ENCODE peak calls at places on chromosome 17, in seven cellular contexts. One of them, this sample, is unnamed.

GRCh38 chr17:64063766-64064224 is 43.4 kb upstream of the ICAM2 start:
- DNase-seq in small intestine: peak; percentile 78
- DNase-seq in GM23338: peak; percentile 86
- DNase-seq in AG04450: no peak
- DNase-seq in ovary: peak; percentile 42
- DNase-seq in mammary epithelial cell: no peak
- DNase-seq in RWPE1: no peak
- DNase-seq in this sample: peak; percentile 48

GRCh38 chr17:19284005-19284959 is 47.1 kb downstream of the EPN2 start:
- DNase-seq in small intestine: no peak
- DNase-seq in GM23338: no peak
- DNase-seq in AG04450: no peak
- DNase-seq in ovary: no peak
- DNase-seq in mammary epithelial cell: no peak
- DNase-seq in RWPE1: no peak
- DNase-seq in this sample: no peak

GRCh38 chr17:63542942-63543821 is 7.1 kb upstream of the DCAF7 start:
- DNase-seq in small intestine: peak; percentile 40
- DNase-seq in GM23338: peak; percentile 24
- DNase-seq in AG04450: no peak
- DNase-seq in ovary: no peak
- DNase-seq in mammary epithelial cell: no peak
- DNase-seq in RWPE1: no peak
- DNase-seq in this sample: no peak

GRCh38 chr17:72534265-72534664 is 413.4 kb downstream of the SOX9 start:
- DNase-seq in small intestine: no peak
- DNase-seq in GM23338: no peak
- DNase-seq in AG04450: no peak
- DNase-seq in ovary: no peak
- DNase-seq in mammary epithelial cell: no peak
- DNase-seq in RWPE1: no peak
- DNase-seq in this sample: no peak

GRCh38 chr17:12756786-12757185 is 32.5 kb upstream of the ARHGAP44 start:
- DNase-seq in small intestine: no peak
- DNase-seq in GM23338: no peak
- DNase-seq in AG04450: no peak
- DNase-seq in ovary: no peak
- DNase-seq in mammary epithelial cell: no peak
- DNase-seq in RWPE1: peak; percentile 12
- DNase-seq in this sample: no peak

GRCh38 chr17:17886253-17886652 is 49.5 kb upstream of the SREBF1 start:
- DNase-seq in small intestine: peak; percentile 59
- DNase-seq in GM23338: no peak
- DNase-seq in AG04450: no peak
- DNase-seq in ovary: no peak
- DNase-seq in mammary epithelial cell: no peak
- DNase-seq in RWPE1: no peak
- DNase-seq in this sample: no peak

GRCh38 chr17:2279707-2280106 is 23.9 kb downstream of the SMG6 start:
- DNase-seq in small intestine: no peak
- DNase-seq in GM23338: no peak
- DNase-seq in AG04450: no peak
- DNase-seq in ovary: no peak
- DNase-seq in mammary epithelial cell: no peak
- DNase-seq in RWPE1: no peak
- DNase-seq in this sample: no peak

GRCh38 chr17:38464723-38465419 is 36.6 kb downstream of the ARHGAP23 start:
- DNase-seq in small intestine: no peak
- DNase-seq in GM23338: peak; percentile 21
- DNase-seq in AG04450: peak; percentile 83
- DNase-seq in ovary: peak; percentile 95
- DNase-seq in mammary epithelial cell: peak; percentile 85
- DNase-seq in RWPE1: peak; percentile 88
- DNase-seq in this sample: peak; percentile 48

GRCh38 chr17:78415821-78416301 is 37.4 kb downstream of the PGS1 start:
- DNase-seq in small intestine: no peak
- DNase-seq in GM23338: no peak
- DNase-seq in AG04450: no peak
- DNase-seq in ovary: no peak
- DNase-seq in mammary epithelial cell: no peak
- DNase-seq in RWPE1: no peak
- DNase-seq in this sample: no peak

GRCh38 chr17:41322264-41322902 is 6.9 kb upstream of the KRTAP17-1 start:
- DNase-seq in small intestine: peak; percentile 54
- DNase-seq in GM23338: peak; percentile 67
- DNase-seq in AG04450: peak; percentile 42
- DNase-seq in ovary: no peak
- DNase-seq in mammary epithelial cell: peak; percentile 61
- DNase-seq in RWPE1: peak; percentile 40
- DNase-seq in this sample: peak; percentile 26

GRCh38 chr17:1762906-1763829 is 1.3 kb downstream of the SERPINF1 start:
- DNase-seq in small intestine: peak; percentile 57
- DNase-seq in GM23338: peak; percentile 34
- DNase-seq in AG04450: peak; percentile 43
- DNase-seq in ovary: peak; percentile 77
- DNase-seq in mammary epithelial cell: no peak
- DNase-seq in RWPE1: no peak
- DNase-seq in this sample: no peak

GRCh38 chr17:46935658-46936266 is 12.8 kb downstream of the GOSR2 start:
- DNase-seq in small intestine: peak; percentile 95
- DNase-seq in GM23338: no peak
- DNase-seq in AG04450: no peak
- DNase-seq in ovary: no peak
- DNase-seq in mammary epithelial cell: no peak
- DNase-seq in RWPE1: no peak
- DNase-seq in this sample: peak; percentile 22

GRCh38 chr17:78800132-78800931 is 18.3 kb upstream of the CYTH1 start:
- DNase-seq in small intestine: no peak
- DNase-seq in GM23338: no peak
- DNase-seq in AG04450: no peak
- DNase-seq in ovary: no peak
- DNase-seq in mammary epithelial cell: no peak
- DNase-seq in RWPE1: no peak
- DNase-seq in this sample: no peak

GRCh38 chr17:27541326-27542023 is 85.2 kb downstream of the KSR1 start:
- DNase-seq in small intestine: no peak
- DNase-seq in GM23338: no peak
- DNase-seq in AG04450: no peak
- DNase-seq in ovary: no peak
- DNase-seq in mammary epithelial cell: no peak
- DNase-seq in RWPE1: no peak
- DNase-seq in this sample: no peak
- H3K27ac ChIP-seq in small intestine: peak overlapping the region; percentile 81
- H3K27ac ChIP-seq in GM23338: no peak overlapping the region
- H3K27ac ChIP-seq in AG04450: peak overlapping the region; percentile 95
- H3K27ac ChIP-seq in ovary: no peak overlapping the region
- H3K27ac ChIP-seq in mammary epithelial cell: no peak overlapping the region
- H3K27ac ChIP-seq in RWPE1: peak overlapping the region; percentile 73
- H3K27ac ChIP-seq in this sample: no peak overlapping the region

GRCh38 chr17:6328279-6328678 is 106.6 kb downstream of the AIPL1 start:
- DNase-seq in small intestine: peak; percentile 8
- DNase-seq in GM23338: peak; percentile 53
- DNase-seq in AG04450: no peak
- DNase-seq in ovary: no peak
- DNase-seq in mammary epithelial cell: peak; percentile 11
- DNase-seq in RWPE1: peak; percentile 18
- DNase-seq in this sample: no peak

GRCh38 chr17:6327007-6327406 is 107.9 kb downstream of the AIPL1 start:
- DNase-seq in small intestine: no peak
- DNase-seq in GM23338: peak; percentile 63
- DNase-seq in AG04450: no peak
- DNase-seq in ovary: no peak
- DNase-seq in mammary epithelial cell: no peak
- DNase-seq in RWPE1: no peak
- DNase-seq in this sample: no peak

GRCh38 chr17:6323626-6324356 is 111.1 kb downstream of the AIPL1 start:
- DNase-seq in small intestine: no peak
- DNase-seq in GM23338: peak; percentile 47
- DNase-seq in AG04450: no peak
- DNase-seq in ovary: no peak
- DNase-seq in mammary epithelial cell: peak; percentile 8
- DNase-seq in RWPE1: peak; percentile 41
- DNase-seq in this sample: no peak

GRCh38 chr17:6326483-6326882 is 108.4 kb downstream of the AIPL1 start:
- DNase-seq in small intestine: no peak
- DNase-seq in GM23338: no peak
- DNase-seq in AG04450: no peak
- DNase-seq in ovary: no peak
- DNase-seq in mammary epithelial cell: no peak
- DNase-seq in RWPE1: no peak
- DNase-seq in this sample: no peak

DNA sequence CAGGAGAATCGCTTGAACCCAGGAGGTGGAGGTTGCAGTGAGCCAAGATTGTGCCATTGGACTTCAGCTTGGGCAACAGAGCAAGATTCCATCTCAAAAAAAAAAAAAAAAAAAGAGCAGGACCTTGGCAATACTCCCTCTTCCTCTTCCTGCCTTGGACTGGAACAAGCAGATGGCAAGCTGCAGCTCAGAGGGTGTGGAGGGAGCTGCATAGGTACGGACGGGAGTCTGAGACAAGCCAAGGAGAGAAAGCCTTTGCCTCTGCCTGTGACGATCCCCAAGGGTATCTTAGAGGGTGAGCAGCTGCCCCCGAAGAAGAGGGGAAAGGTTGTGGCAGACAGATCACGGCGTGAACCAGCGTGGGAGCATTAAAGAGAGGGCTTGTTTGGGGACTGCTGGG is 109.2 kb downstream of the AIPL1 start:
- DNase-seq in small intestine: no peak
- DNase-seq in GM23338: no peak
- DNase-seq in AG04450: no peak
- DNase-seq in ovary: no peak
- DNase-seq in mammary epithelial cell: no peak
- DNase-seq in RWPE1: no peak
- DNase-seq in this sample: no peak
- H3K27ac ChIP-seq in small intestine: no peak overlapping the region
- H3K27ac ChIP-seq in GM23338: no peak overlapping the region
- H3K27ac ChIP-seq in AG04450: no peak overlapping the region
- H3K27ac ChIP-seq in ovary: no peak overlapping the region
- H3K27ac ChIP-seq in mammary epithelial cell: no peak overlapping the region
- H3K27ac ChIP-seq in RWPE1: no peak overlapping the region
- H3K27ac ChIP-seq in this sample: no peak overlapping the region

DNA sequence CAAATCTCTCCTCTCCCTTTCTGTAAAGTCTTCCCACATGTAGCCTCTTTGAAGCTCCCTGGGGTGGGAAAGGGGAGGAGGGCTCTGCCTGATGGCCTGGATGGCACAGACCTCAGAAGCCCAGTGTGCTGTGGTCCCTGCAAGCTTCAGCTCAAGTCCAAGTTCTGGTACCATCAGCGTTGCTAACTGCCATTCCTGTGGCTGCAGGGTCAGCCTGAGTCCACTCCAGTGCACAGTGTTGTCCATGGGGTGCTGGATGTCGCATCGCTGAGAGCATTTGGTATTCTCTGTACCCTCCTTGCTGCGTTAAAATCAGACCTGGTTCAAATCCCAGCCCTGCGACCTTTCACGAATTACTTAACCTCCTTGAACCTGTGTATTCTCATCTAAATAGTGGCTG is 105.1 kb downstream of the RAB11FIP4 start:
- DNase-seq in small intestine: no peak
- DNase-seq in GM23338: no peak
- DNase-seq in AG04450: no peak
- DNase-seq in ovary: no peak
- DNase-seq in mammary epithelial cell: no peak
- DNase-seq in RWPE1: no peak
- DNase-seq in this sample: no peak
- H3K27ac ChIP-seq in small intestine: no peak overlapping the region
- H3K27ac ChIP-seq in GM23338: no peak overlapping the region
- H3K27ac ChIP-seq in AG04450: no peak overlapping the region
- H3K27ac ChIP-seq in ovary: no peak overlapping the region
- H3K27ac ChIP-seq in mammary epithelial cell: no peak overlapping the region
- H3K27ac ChIP-seq in RWPE1: no peak overlapping the region
- H3K27ac ChIP-seq in this sample: no peak overlapping the region

GRCh38 chr17:27455569-27455913 is 707 bp upstream of the KSR1 start:
- DNase-seq in small intestine: no peak
- DNase-seq in GM23338: no peak
- DNase-seq in AG04450: no peak
- DNase-seq in ovary: no peak
- DNase-seq in mammary epithelial cell: no peak
- DNase-seq in RWPE1: no peak
- DNase-seq in this sample: no peak

GRCh38 chr17:27452828-27453227 is 3.4 kb upstream of the KSR1 start:
- DNase-seq in small intestine: no peak
- DNase-seq in GM23338: no peak
- DNase-seq in AG04450: no peak
- DNase-seq in ovary: no peak
- DNase-seq in mammary epithelial cell: no peak
- DNase-seq in RWPE1: no peak
- DNase-seq in this sample: no peak

GRCh38 chr17:27455914-27456680 is at the start of gene KSR1:
- DNase-seq in small intestine: peak; percentile 80
- DNase-seq in GM23338: peak; percentile 96
- DNase-seq in AG04450: no peak
- DNase-seq in ovary: peak; percentile 84
- DNase-seq in mammary epithelial cell: peak; percentile 47
- DNase-seq in RWPE1: peak; percentile 67
- DNase-seq in this sample: no peak

GRCh38 chr17:27453466-27453865 is 2.8 kb upstream of the KSR1 start:
- DNase-seq in small intestine: no peak
- DNase-seq in GM23338: no peak
- DNase-seq in AG04450: no peak
- DNase-seq in ovary: no peak
- DNase-seq in mammary epithelial cell: no peak
- DNase-seq in RWPE1: no peak
- DNase-seq in this sample: no peak

GRCh38 chr17:27454089-27454488 is 2.2 kb upstream of the KSR1 start:
- DNase-seq in small intestine: no peak
- DNase-seq in GM23338: no peak
- DNase-seq in AG04450: no peak
- DNase-seq in ovary: no peak
- DNase-seq in mammary epithelial cell: no peak
- DNase-seq in RWPE1: no peak
- DNase-seq in this sample: no peak
- H3K27ac ChIP-seq in small intestine: no peak overlapping the region
- H3K27ac ChIP-seq in GM23338: no peak overlapping the region
- H3K27ac ChIP-seq in AG04450: no peak overlapping the region
- H3K27ac ChIP-seq in ovary: no peak overlapping the region
- H3K27ac ChIP-seq in mammary epithelial cell: no peak overlapping the region
- H3K27ac ChIP-seq in RWPE1: no peak overlapping the region
- H3K27ac ChIP-seq in this sample: no peak overlapping the region